ENCODE peak calls at places on chromosomes 5 and 9, in five cellular contexts. One of them, this sample, is unnamed.

GRCh38 chr5:130642461-130642860 is 522.6 kb downstream of the HINT1 start:
- DNase-seq in mammary epithelial cell: peak
- DNase-seq in cardiac fibroblast: no peak
- DNase-seq in Panc1: no peak
- DNase-seq in left lung: no peak
- DNase-seq in this sample: no peak

GRCh38 chr5:168425997-168426863 is 60.0 kb upstream of the RARS1 start:
- DNase-seq in left lung: no peak
- DNase-seq in Panc1: no peak
- DNase-seq in cardiac fibroblast: no peak
- DNase-seq in mammary epithelial cell: no peak
- DNase-seq in this sample: no peak

GRCh38 chr5:56327810-56328209 is 94.7 kb upstream of the ANKRD55 start:
- DNase-seq in mammary epithelial cell: no peak
- DNase-seq in cardiac fibroblast: no peak
- DNase-seq in left lung: no peak
- DNase-seq in Panc1: no peak
- DNase-seq in this sample: no peak

GRCh38 chr9:37971107-37971459 is 67.2 kb upstream of the SLC25A51 start:
- DNase-seq in cardiac fibroblast: no peak
- DNase-seq in mammary epithelial cell: peak
- DNase-seq in left lung: no peak
- DNase-seq in Panc1: no peak
- DNase-seq in this sample: no peak

GRCh38 chr5:139392678-139393496 is 2.0 kb downstream of the PROB1 start:
- DNase-seq in cardiac fibroblast: peak
- DNase-seq in left lung: peak
- DNase-seq in Panc1: peak
- DNase-seq in mammary epithelial cell: no peak
- DNase-seq in this sample: no peak

GRCh38 chr5:114362197-114362976 is 517 bp downstream of the KCNN2 start:
- DNase-seq in mammary epithelial cell: peak
- DNase-seq in left lung: peak
- DNase-seq in Panc1: no peak
- DNase-seq in cardiac fibroblast: peak
- DNase-seq in this sample: no peak

GRCh38 chr9:96686638-96687335 is 31.7 kb upstream of the PRXL2C start:
- DNase-seq in cardiac fibroblast: peak
- DNase-seq in left lung: peak
- DNase-seq in Panc1: peak
- DNase-seq in mammary epithelial cell: peak
- DNase-seq in this sample: no peak

GRCh38 chr9:137724114-137724445 is 105.3 kb downstream of the EHMT1 start:
- DNase-seq in left lung: no peak
- DNase-seq in cardiac fibroblast: peak
- DNase-seq in mammary epithelial cell: no peak
- DNase-seq in Panc1: no peak
- DNase-seq in this sample: no peak

GRCh38 chr5:35371971-35372426 is 141.7 kb upstream of the PRLR start:
- DNase-seq in Panc1: no peak
- DNase-seq in left lung: no peak
- DNase-seq in cardiac fibroblast: peak
- DNase-seq in mammary epithelial cell: no peak
- DNase-seq in this sample: no peak

GRCh38 chr9:37046683-37047082 is 12.6 kb upstream of the PAX5 start:
- DNase-seq in Panc1: no peak
- DNase-seq in left lung: no peak
- DNase-seq in cardiac fibroblast: no peak
- DNase-seq in mammary epithelial cell: no peak
- DNase-seq in this sample: no peak

GRCh38 chr9:110248361-110248760 is 7.9 kb downstream of the TXN start:
- DNase-seq in Panc1: no peak
- DNase-seq in mammary epithelial cell: peak
- DNase-seq in left lung: no peak
- DNase-seq in cardiac fibroblast: no peak
- DNase-seq in this sample: no peak

GRCh38 chr5:67462150-67462549 is 265.6 kb upstream of the CD180 start:
- DNase-seq in cardiac fibroblast: no peak
- DNase-seq in Panc1: no peak
- DNase-seq in mammary epithelial cell: no peak
- DNase-seq in left lung: no peak
- DNase-seq in this sample: no peak

GRCh38 chr5:96285823-96286222 is 147.2 kb downstream of the PCSK1 start:
- DNase-seq in cardiac fibroblast: no peak
- DNase-seq in left lung: no peak
- DNase-seq in mammary epithelial cell: no peak
- DNase-seq in Panc1: no peak
- DNase-seq in this sample: no peak

GRCh38 chr5:169956126-169956525 is 24.2 kb downstream of the INSYN2B start:
- DNase-seq in Panc1: no peak
- DNase-seq in mammary epithelial cell: no peak
- DNase-seq in cardiac fibroblast: peak
- DNase-seq in left lung: no peak
- DNase-seq in this sample: no peak

GRCh38 chr5:79229357-79230174 is 6.4 kb upstream of the JMY start:
- DNase-seq in mammary epithelial cell: peak
- DNase-seq in cardiac fibroblast: no peak
- DNase-seq in Panc1: no peak
- DNase-seq in left lung: no peak
- DNase-seq in this sample: no peak

GRCh38 chr5:137264573-137264972 is 234.6 kb downstream of the SPOCK1 start:
- DNase-seq in mammary epithelial cell: no peak
- DNase-seq in left lung: no peak
- DNase-seq in Panc1: no peak
- DNase-seq in cardiac fibroblast: peak
- DNase-seq in this sample: no peak

GRCh38 chr5:14700478-14701436 is 36.2 kb downstream of the OTULIN start:
- DNase-seq in mammary epithelial cell: no peak
- DNase-seq in cardiac fibroblast: no peak
- DNase-seq in left lung: no peak
- DNase-seq in Panc1: no peak
- DNase-seq in this sample: no peak

GRCh38 chr5:27144456-27144855 is 106.1 kb upstream of the CDH9 start:
- DNase-seq in Panc1: no peak
- DNase-seq in mammary epithelial cell: peak
- DNase-seq in cardiac fibroblast: no peak
- DNase-seq in left lung: no peak
- DNase-seq in this sample: no peak

GRCh38 chr5:95390812-95391492 is at the start of gene FAM81B:
- DNase-seq in Panc1: no peak
- DNase-seq in left lung: no peak
- DNase-seq in cardiac fibroblast: no peak
- DNase-seq in mammary epithelial cell: no peak
- DNase-seq in this sample: no peak

GRCh38 chr9:23162789-23163188 is 663.3 kb downstream of the ELAVL2 start:
- DNase-seq in left lung: no peak
- DNase-seq in mammary epithelial cell: no peak
- DNase-seq in Panc1: no peak
- DNase-seq in cardiac fibroblast: no peak
- DNase-seq in this sample: no peak

GRCh38 chr9:4118666-4119065 is 181.2 kb downstream of the GLIS3 start:
- DNase-seq in Panc1: no peak
- DNase-seq in left lung: no peak
- DNase-seq in mammary epithelial cell: no peak
- DNase-seq in cardiac fibroblast: peak
- DNase-seq in this sample: no peak

GRCh38 chr9:84315278-84315877 is 25.2 kb downstream of the SLC28A3 start:
- DNase-seq in cardiac fibroblast: peak
- DNase-seq in Panc1: peak
- DNase-seq in left lung: peak
- DNase-seq in mammary epithelial cell: peak
- DNase-seq in this sample: no peak

GRCh38 chr5:38824821-38825220 is 21.0 kb upstream of the OSMR start:
- DNase-seq in Panc1: no peak
- DNase-seq in cardiac fibroblast: no peak
- DNase-seq in left lung: no peak
- DNase-seq in mammary epithelial cell: no peak
- DNase-seq in this sample: no peak

GRCh38 chr9:131423171-131423581 is 29.3 kb downstream of the PRRC2B start:
- DNase-seq in cardiac fibroblast: peak
- DNase-seq in mammary epithelial cell: peak
- DNase-seq in left lung: peak
- DNase-seq in Panc1: no peak
- DNase-seq in this sample: no peak

GRCh38 chr9:89481161-89481915 is 16.6 kb downstream of the SEMA4D start:
- DNase-seq in Panc1: no peak
- DNase-seq in mammary epithelial cell: no peak
- DNase-seq in left lung: no peak
- DNase-seq in cardiac fibroblast: no peak
- DNase-seq in this sample: no peak

GRCh38 chr5:72282878-72283277 is 37.2 kb downstream of the MRPS27 start:
- DNase-seq in left lung: no peak
- DNase-seq in cardiac fibroblast: peak
- DNase-seq in Panc1: no peak
- DNase-seq in mammary epithelial cell: no peak
- DNase-seq in this sample: no peak

GRCh38 chr9:81649475-81649874 is 39.9 kb downstream of the TLE1 start:
- DNase-seq in cardiac fibroblast: no peak
- DNase-seq in mammary epithelial cell: no peak
- DNase-seq in Panc1: no peak
- DNase-seq in left lung: no peak
- DNase-seq in this sample: no peak

GRCh38 chr9:12956805-12957204 is 182.0 kb downstream of the LURAP1L start:
- DNase-seq in left lung: no peak
- DNase-seq in cardiac fibroblast: peak
- DNase-seq in Panc1: no peak
- DNase-seq in mammary epithelial cell: no peak
- DNase-seq in this sample: no peak

GRCh38 chr5:97846646-97847045 is 663.6 kb upstream of the RIOK2 start:
- DNase-seq in Panc1: no peak
- DNase-seq in mammary epithelial cell: no peak
- DNase-seq in left lung: no peak
- DNase-seq in cardiac fibroblast: no peak
- DNase-seq in this sample: no peak

GRCh38 chr9:72932669-72933068 is 20.2 kb downstream of the ALDH1A1 start:
- DNase-seq in left lung: no peak
- DNase-seq in cardiac fibroblast: no peak
- DNase-seq in mammary epithelial cell: no peak
- DNase-seq in Panc1: no peak
- DNase-seq in this sample: no peak

GRCh38 chr9:104386425-104387069 is 117.5 kb upstream of the OR13F1 start:
- DNase-seq in Panc1: peak
- DNase-seq in mammary epithelial cell: peak
- DNase-seq in cardiac fibroblast: peak
- DNase-seq in left lung: no peak
- DNase-seq in this sample: no peak

GRCh38 chr9:137048655-137049543 is 2.9 kb upstream of the NPDC1 start:
- DNase-seq in Panc1: no peak
- DNase-seq in left lung: no peak
- DNase-seq in cardiac fibroblast: no peak
- DNase-seq in mammary epithelial cell: no peak
- DNase-seq in this sample: no peak

GRCh38 chr5:14871084-14871572 is 450 bp downstream of the ANKH start:
- DNase-seq in Panc1: no peak
- DNase-seq in left lung: peak
- DNase-seq in mammary epithelial cell: no peak
- DNase-seq in cardiac fibroblast: no peak
- DNase-seq in this sample: no peak

GRCh38 chr5:126718246-126718868 is 58.6 kb upstream of the LMNB1 start:
- DNase-seq in left lung: no peak
- DNase-seq in Panc1: no peak
- DNase-seq in cardiac fibroblast: no peak
- DNase-seq in mammary epithelial cell: no peak
- DNase-seq in this sample: no peak

GRCh38 chr5:111830333-111830732 is 73.3 kb upstream of the NREP start:
- DNase-seq in cardiac fibroblast: peak
- DNase-seq in Panc1: no peak
- DNase-seq in left lung: no peak
- DNase-seq in mammary epithelial cell: peak
- DNase-seq in this sample: no peak

GRCh38 chr9:88169700-88170099 is 31.4 kb upstream of the SPATA31C2 start:
- DNase-seq in mammary epithelial cell: no peak
- DNase-seq in Panc1: no peak
- DNase-seq in cardiac fibroblast: no peak
- DNase-seq in left lung: no peak
- DNase-seq in this sample: no peak

GRCh38 chr9:134619983-134620612 is 21.5 kb upstream of the COL5A1 start:
- DNase-seq in cardiac fibroblast: no peak
- DNase-seq in mammary epithelial cell: no peak
- DNase-seq in Panc1: no peak
- DNase-seq in left lung: peak
- DNase-seq in this sample: no peak

GRCh38 chr5:42858031-42858643 is 46.4 kb upstream of the SELENOP start:
- DNase-seq in cardiac fibroblast: no peak
- DNase-seq in left lung: no peak
- DNase-seq in mammary epithelial cell: peak
- DNase-seq in Panc1: no peak
- DNase-seq in this sample: no peak

DNA sequence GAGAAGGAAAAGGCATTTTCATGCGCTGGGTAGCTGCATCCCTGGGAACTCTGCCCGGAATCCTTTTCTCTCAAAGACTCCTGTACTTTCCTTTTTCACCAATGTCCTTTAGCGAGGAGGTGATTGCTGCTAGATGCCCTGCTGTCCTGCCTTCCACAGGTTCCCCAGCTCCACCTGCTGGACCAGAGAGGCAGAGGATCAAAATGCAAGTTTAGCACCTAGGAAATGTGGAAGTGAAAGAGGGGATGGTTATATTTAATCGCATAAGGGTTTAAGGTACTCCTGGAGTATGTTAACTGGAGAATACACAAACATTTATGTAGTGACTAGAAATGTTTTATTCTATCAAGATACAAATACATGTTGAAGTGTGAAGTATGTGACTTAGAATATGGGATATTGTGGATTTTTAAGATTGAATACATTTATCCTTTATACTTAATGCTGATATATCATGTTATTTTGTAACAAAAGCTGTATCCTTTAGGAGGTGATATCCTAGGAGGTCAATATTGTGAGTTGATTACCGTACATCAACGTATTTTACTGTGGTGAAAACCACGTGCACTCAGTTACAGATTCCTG is 145.8 kb downstream of the ARHGAP26 start:
- DNase-seq in Panc1: peak
- DNase-seq in left lung: peak
- DNase-seq in cardiac fibroblast: peak
- DNase-seq in mammary epithelial cell: peak
- DNase-seq in this sample: no peak
- TF ChIP-seq CTCF in Panc1: peak
- TF ChIP-seq CTCF in left lung: no peak
- TF ChIP-seq CTCF in cardiac fibroblast: peak
- TF ChIP-seq CTCF in mammary epithelial cell: peak
- TF ChIP-seq CTCF in this sample: no peak

GRCh38 chr5:141940695-141941271 is 17.1 kb downstream of the DELE1 start:
- DNase-seq in mammary epithelial cell: no peak
- DNase-seq in left lung: no peak
- DNase-seq in Panc1: no peak
- DNase-seq in cardiac fibroblast: peak
- DNase-seq in this sample: no peak
- TF ChIP-seq CTCF in mammary epithelial cell: no peak
- TF ChIP-seq CTCF in left lung: no peak
- TF ChIP-seq CTCF in Panc1: no peak
- TF ChIP-seq CTCF in cardiac fibroblast: no peak
- TF ChIP-seq CTCF in this sample: no peak

GRCh38 chr5:132281856-132282614 is 12.2 kb upstream of the SLC22A4 start:
- DNase-seq in mammary epithelial cell: no peak
- DNase-seq in left lung: no peak
- DNase-seq in cardiac fibroblast: no peak
- DNase-seq in Panc1: no peak
- DNase-seq in this sample: no peak
- TF ChIP-seq CTCF in mammary epithelial cell: no peak
- TF ChIP-seq CTCF in left lung: no peak
- TF ChIP-seq CTCF in cardiac fibroblast: no peak
- TF ChIP-seq CTCF in Panc1: peak
- TF ChIP-seq CTCF in this sample: no peak

GRCh38 chr9:35566417-35566816 is 38.6 kb upstream of the TESK1 start:
- DNase-seq in cardiac fibroblast: peak
- DNase-seq in left lung: no peak
- DNase-seq in mammary epithelial cell: no peak
- DNase-seq in Panc1: no peak
- DNase-seq in this sample: no peak
- TF ChIP-seq CTCF in cardiac fibroblast: peak
- TF ChIP-seq CTCF in left lung: no peak
- TF ChIP-seq CTCF in mammary epithelial cell: peak
- TF ChIP-seq CTCF in Panc1: no peak
- TF ChIP-seq CTCF in this sample: no peak

This sample was measured in vagina.